ENCODE peak calls at places on chromosomes 12 and 14, in four cellular contexts. D is LNCaP clone FGC, B is pancreas, C is keratinocyte. L is an unnamed sample.

GRCh38 chr12:41684997-41685396 is 459.7 kb downstream of the GXYLT1 start:
- DNase-seq in D (no peak), C (no peak), B (no peak), L (no peak)

GRCh38 chr12:32264995-32265394 is 134.4 kb upstream of the FGD4 start:
- DNase-seq in C (no peak), B (no peak), D (no peak), L (no peak)

GRCh38 chr14:31425905-31426304 is 5.6 kb upstream of the HEATR5A start:
- DNase-seq in C (no peak), B (no peak), D (no peak), L (no peak)

GRCh38 chr14:39432619-39433451 is 602 bp upstream of the FBXO33 start:
- DNase-seq in B (peak), D (peak), C (no peak), L (peak)

GRCh38 chr12:22377731-22378496 is 43.4 kb upstream of the ST8SIA1 start:
- DNase-seq in D (no peak), B (no peak), C (no peak), L (no peak)

GRCh38 chr12:130053641-130054040 is 108.6 kb upstream of the FZD10 start:
- DNase-seq in D (no peak), B (no peak), C (no peak), L (no peak)

GRCh38 chr12:124721501-124722154 is 142.0 kb downstream of the SCARB1 start:
- DNase-seq in D (no peak), C (no peak), B (no peak), L (no peak)

GRCh38 chr14:88323520-88324199 is 591 bp upstream of the KCNK10 start:
- DNase-seq in C (no peak), B (no peak), D (no peak), L (no peak)

GRCh38 chr12:13173012-13173441 is 23.5 kb upstream of the EMP1 start:
- DNase-seq in B (no peak), D (no peak), C (no peak), L (no peak)

GRCh38 chr12:91529829-91530228 is 347.2 kb upstream of the DCN start:
- DNase-seq in B (no peak), D (peak), C (no peak), L (no peak)

GRCh38 chr14:35302211-35302528 is 10.0 kb downstream of the PSMA6 start:
- DNase-seq in D (no peak), C (no peak), B (no peak), L (no peak)

GRCh38 chr12:107360033-107360432 is 266.7 kb upstream of the CRY1 start:
- DNase-seq in B (no peak), D (no peak), C (no peak), L (no peak)

GRCh38 chr12:124248862-124249825 is 45.7 kb upstream of the RFLNA start:
- DNase-seq in B (no peak), C (no peak), D (no peak), L (no peak)

GRCh38 chr12:23534196-23534595 is 415.3 kb downstream of the SOX5 start:
- DNase-seq in D (no peak), B (no peak), C (no peak), L (no peak)

GRCh38 chr12:93725531-93725930 is 48.4 kb downstream of the CRADD start:
- DNase-seq in B (no peak), D (no peak), C (no peak), L (no peak)

GRCh38 chr12:57549909-57550627 is at the start of gene KIF5A:
- DNase-seq in C (no peak), B (no peak), D (no peak), L (no peak)
- H3K4me3 ChIP-seq in C (peak), B (peak), D (no peak), L (peak)

GRCh38 chr14:90664911-90665695 is 151.1 kb downstream of the TTC7B start:
- DNase-seq in D (no peak), C (no peak), B (no peak), L (no peak)

GRCh38 chr14:90663680-90664079 is 152.6 kb downstream of the TTC7B start:
- DNase-seq in B (no peak), C (no peak), D (no peak), L (no peak)

GRCh38 chr14:90660865-90661570 is 155.2 kb downstream of the TTC7B start:
- DNase-seq in C (no peak), B (no peak), D (no peak), L (peak)

GRCh38 chr14:90658541-90658967 is 157.7 kb downstream of the TTC7B start:
- DNase-seq in C (no peak), B (no peak), D (no peak), L (peak)

GRCh38 chr14:90661881-90662280 is 154.3 kb downstream of the TTC7B start:
- DNase-seq in C (no peak), D (no peak), B (no peak), L (no peak)
- H3K4me3 ChIP-seq in C (no peak), D (no peak), B (no peak), L (no peak)

GRCh38 chr12:9947674-9948073 is 15.5 kb upstream of the CLEC2A start:
- DNase-seq in C (no peak), B (no peak), D (no peak), L (no peak)
- H3K4me3 ChIP-seq in C (no peak), B (no peak), D (no peak), L (no peak)

GRCh38 chr12:14379508-14379907 is 14.0 kb downstream of the ATF7IP start:
- DNase-seq in D (no peak), C (no peak), B (no peak), L (no peak)
- H3K4me3 ChIP-seq in D (no peak), C (no peak), B (no peak), L (no peak)

GRCh38 chr12:48514728-48515127 is 10.7 kb upstream of the OR8S1 start:
- DNase-seq in C (no peak), D (no peak), B (no peak), L (no peak)

GRCh38 chr12:48512855-48513254 is 12.6 kb upstream of the OR8S1 start:
- DNase-seq in D (no peak), C (no peak), B (no peak), L (no peak)

GRCh38 chr12:48510111-48510510 is 15.3 kb upstream of the OR8S1 start:
- DNase-seq in D (no peak), C (no peak), B (no peak), L (no peak)

GRCh38 chr12:48508987-48509386 is 16.4 kb upstream of the OR8S1 start:
- DNase-seq in D (no peak), B (no peak), C (no peak), L (no peak)
- H3K4me3 ChIP-seq in D (no peak), B (no peak), C (no peak), L (no peak)